ENCODE peak calls at places on chromosomes 5 and 9, in four cellular contexts. T is right lobe of liver, F is AG04450, L is fibroblast of mammary gland. E is an unnamed sample.

GRCh38 chr9:127133739-127134167 is 11.3 kb upstream of the ANGPTL2 start:
- DNase-seq in T (no peak), F (peak), L (peak), E (peak)

GRCh38 chr5:170277953-170278352 is 19.6 kb downstream of the LCP2 start:
- DNase-seq in T (no peak), F (no peak), L (no peak), E (no peak)

GRCh38 chr9:37740128-37740527 is 13.5 kb upstream of the TRMT10B start:
- DNase-seq in T (no peak), F (no peak), L (no peak), E (no peak)

GRCh38 chr9:113261917-113262671 is 13.3 kb downstream of the CDC26 start:
- DNase-seq in T (no peak), F (no peak), L (no peak), E (no peak)

GRCh38 chr9:5111696-5112095 is 73.7 kb downstream of the INSL6 start:
- DNase-seq in T (peak), F (no peak), L (no peak), E (no peak)

GRCh38 chr5:13629218-13629617 is 315.3 kb downstream of the DNAH5 start:
- DNase-seq in T (no peak), F (no peak), L (no peak), E (no peak)

GRCh38 chr5:137696481-137696880 is 39.4 kb downstream of the KLHL3 start:
- DNase-seq in T (no peak), F (no peak), L (peak), E (no peak)

GRCh38 chr9:14313378-14313940 is 482 bp downstream of the NFIB start:
- DNase-seq in T (peak), F (no peak), L (no peak), E (no peak)

GRCh38 chr9:73079326-73079725 is 72.3 kb upstream of the ANXA1 start:
- DNase-seq in T (no peak), F (no peak), L (no peak), E (no peak)

GRCh38 chr9:135126480-135127187 is 39.2 kb downstream of the OLFM1 start:
- DNase-seq in T (no peak), F (no peak), L (peak), E (no peak)

GRCh38 chr9:129944501-129945116 is 98.4 kb downstream of the FNBP1 start:
- DNase-seq in T (no peak), F (no peak), L (no peak), E (no peak)

GRCh38 chr5:154566146-154566680 is 88.2 kb upstream of the HAND1 start:
- DNase-seq in T (no peak), F (no peak), L (no peak), E (no peak)

GRCh38 chr5:172855597-172856292 is 21.7 kb downstream of the ERGIC1 start:
- DNase-seq in T (peak), F (no peak), L (peak), E (no peak)

GRCh38 chr9:126528111-126528510 is 85.6 kb upstream of the LMX1B start:
- DNase-seq in T (no peak), F (no peak), L (no peak), E (no peak)

GRCh38 chr5:140967226-140967893 is 1.1 kb downstream of the PCDHAC2 start:
- DNase-seq in T (no peak), F (no peak), L (no peak), E (no peak)

GRCh38 chr5:86463339-86463738 is 154.4 kb upstream of the COX7C start:
- DNase-seq in T (no peak), F (no peak), L (no peak), E (no peak)

GRCh38 chr9:129761293-129761900 is 8.6 kb upstream of the PTGES start:
- DNase-seq in T (no peak), F (peak), L (peak), E (no peak)

GRCh38 chr5:136749016-136749415 is 383.7 kb upstream of the TRPC7 start:
- DNase-seq in T (no peak), F (no peak), L (no peak), E (no peak)

GRCh38 chr9:28999057-28999456 is 1425.8 kb upstream of the C9orf72 start:
- DNase-seq in T (no peak), F (no peak), L (no peak), E (no peak)

GRCh38 chr5:126446498-126447224 is 23.5 kb downstream of the GRAMD2B start:
- DNase-seq in T (no peak), F (no peak), L (peak), E (no peak)

GRCh38 chr5:95448836-95449235 is 57.7 kb downstream of the FAM81B start:
- DNase-seq in T (no peak), F (no peak), L (no peak), E (no peak)

GRCh38 chr9:124767830-124768229 is 3.3 kb downstream of the NR6A1 start:
- DNase-seq in T (no peak), F (no peak), L (no peak), E (no peak)

GRCh38 chr5:83095973-83096539 is 18.7 kb downstream of the XRCC4 start:
- DNase-seq in T (no peak), F (peak), L (peak), E (peak)

GRCh38 chr5:6570530-6570929 is 62.3 kb downstream of the NSUN2 start:
- DNase-seq in T (no peak), F (no peak), L (no peak), E (no peak)

GRCh38 chr5:99775189-99775588 is 760.0 kb upstream of the FAM174A start:
- DNase-seq in T (no peak), F (no peak), L (no peak), E (no peak)

GRCh38 chr5:84343171-84343570 is 41.5 kb downstream of the EDIL3 start:
- DNase-seq in T (no peak), F (no peak), L (no peak), E (no peak)

GRCh38 chr5:14476791-14477435 is 104.7 kb upstream of the OTULINL start:
- DNase-seq in T (no peak), F (peak), L (peak), E (no peak)

GRCh38 chr5:178994580-178995340 is at the start of gene GRM6:
- DNase-seq in T (no peak), F (no peak), L (no peak), E (no peak)

GRCh38 chr5:178995341-178995690 is 196 bp upstream of the GRM6 start:
- DNase-seq in T (no peak), F (no peak), L (no peak), E (no peak)

GRCh38 chr5:178993236-178993765 is 1.8 kb downstream of the GRM6 start:
- DNase-seq in T (no peak), F (no peak), L (no peak), E (no peak)

GRCh38 chr5:178992291-178992895 is 2.7 kb downstream of the GRM6 start:
- DNase-seq in T (no peak), F (no peak), L (no peak), E (no peak)

GRCh38 chr5:178993955-178994579 is 1.1 kb downstream of the GRM6 start:
- DNase-seq in T (no peak), F (no peak), L (no peak), E (no peak)
- H3K4me3 ChIP-seq in T (no peak), F (no peak), L (no peak), E (no peak)

DNA sequence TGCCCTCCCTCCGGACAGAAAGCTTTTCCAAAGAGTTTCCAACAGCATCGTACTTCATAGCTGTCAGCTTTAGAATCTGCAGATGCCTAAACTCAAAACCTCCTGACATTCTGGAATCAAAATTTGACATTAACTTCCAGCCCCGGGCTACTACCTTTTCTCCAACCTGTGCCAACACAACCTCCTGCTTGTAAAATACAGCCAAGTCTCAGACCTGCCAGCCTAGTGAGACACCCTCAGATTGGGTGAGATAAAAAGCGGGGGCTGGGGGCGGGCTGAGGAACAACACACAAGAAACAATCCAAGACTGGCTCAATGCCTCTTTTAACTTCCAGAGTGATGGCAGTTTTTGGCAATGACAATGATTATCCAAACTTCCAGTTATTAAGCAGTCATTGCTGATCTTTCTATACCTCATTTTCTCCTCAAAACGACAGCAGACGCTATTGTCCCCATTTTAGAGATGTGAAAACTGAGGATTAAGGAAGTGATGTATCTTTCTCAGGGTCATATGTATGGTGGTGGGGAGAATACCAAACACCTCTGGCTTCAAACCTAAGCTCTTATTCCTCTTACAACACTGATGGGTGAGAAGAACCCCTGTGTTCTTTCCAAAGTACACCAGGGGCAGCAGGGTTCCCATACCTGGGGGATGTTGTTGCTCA is 1.2 kb downstream of the TNC start:
- DNase-seq in T (no peak), F (no peak), L (no peak), E (no peak)
- H3K4me3 ChIP-seq in T (no peak), F (peak), L (peak), E (no peak)

DNA sequence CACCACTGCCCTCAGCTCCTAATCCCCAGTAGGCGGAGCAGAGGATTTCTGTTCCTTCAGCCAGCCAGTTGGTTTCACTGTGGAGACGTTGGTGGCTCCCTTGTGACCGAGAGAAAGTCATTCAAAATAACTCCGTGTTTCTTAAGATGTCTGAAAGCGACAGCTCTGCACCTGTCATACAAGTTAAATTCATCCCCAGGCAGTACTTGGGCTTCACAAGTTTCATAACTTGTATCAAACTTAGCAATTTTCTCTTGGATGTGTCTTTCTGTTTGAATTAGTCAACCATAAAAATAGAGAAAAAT is 410 bp upstream of the CDKN2B start:
- DNase-seq in T (no peak), F (no peak), L (no peak), E (no peak)
- H3K4me3 ChIP-seq in T (peak), F (peak), L (peak), E (peak)

DNA sequence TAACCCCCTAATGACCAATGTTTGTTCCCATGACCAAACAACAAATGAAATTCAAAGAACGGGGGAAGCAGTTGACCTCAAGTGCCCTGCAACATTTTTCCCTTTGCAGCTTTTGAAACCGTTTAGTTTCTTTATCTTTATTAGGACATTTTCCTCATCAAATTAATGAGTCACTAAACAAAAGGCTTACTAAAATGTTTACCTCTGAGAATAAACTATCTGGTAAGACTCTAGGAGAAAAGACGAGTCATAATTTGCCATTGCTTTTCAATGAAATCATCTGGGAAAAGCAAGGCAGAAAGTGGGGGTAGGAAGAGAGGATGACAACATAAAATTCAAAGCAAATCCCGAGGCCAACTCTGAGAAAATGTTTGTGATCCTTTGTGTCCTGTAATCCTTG is 57.3 kb downstream of the LHFPL2 start:
- DNase-seq in T (no peak), F (peak), L (peak), E (no peak)
- H3K4me3 ChIP-seq in T (no peak), F (no peak), L (no peak), E (no peak)

DNA sequence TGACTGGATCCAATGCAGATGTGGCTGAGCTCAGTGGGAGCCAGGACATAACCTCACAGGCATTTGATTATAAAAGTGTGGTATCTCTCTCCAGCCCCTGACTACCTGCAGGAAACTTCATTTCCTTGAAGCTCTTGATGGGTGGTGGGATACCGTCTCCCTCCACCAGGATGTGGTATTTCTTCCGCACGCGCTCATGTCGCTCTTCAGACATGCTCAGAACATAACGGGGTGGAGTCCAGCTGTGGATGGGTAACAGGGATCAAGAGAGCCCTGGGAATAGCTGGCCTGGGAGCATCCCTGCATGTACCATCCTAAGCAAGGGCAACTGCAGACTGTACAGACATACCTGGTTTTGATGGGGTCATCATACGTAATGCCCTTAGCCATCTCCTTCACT is 1.2 kb downstream of the DDX41 start:
- DNase-seq in T (no peak), F (no peak), L (no peak), E (no peak)
- H3K4me3 ChIP-seq in T (peak), F (peak), L (peak), E (peak)

GRCh38 chr9:136684799-136685198 is 2.5 kb downstream of the AGPAT2 start:
- DNase-seq in T (peak), F (no peak), L (no peak), E (no peak)
- H3K4me3 ChIP-seq in T (peak), F (no peak), L (no peak), E (no peak)

DNA sequence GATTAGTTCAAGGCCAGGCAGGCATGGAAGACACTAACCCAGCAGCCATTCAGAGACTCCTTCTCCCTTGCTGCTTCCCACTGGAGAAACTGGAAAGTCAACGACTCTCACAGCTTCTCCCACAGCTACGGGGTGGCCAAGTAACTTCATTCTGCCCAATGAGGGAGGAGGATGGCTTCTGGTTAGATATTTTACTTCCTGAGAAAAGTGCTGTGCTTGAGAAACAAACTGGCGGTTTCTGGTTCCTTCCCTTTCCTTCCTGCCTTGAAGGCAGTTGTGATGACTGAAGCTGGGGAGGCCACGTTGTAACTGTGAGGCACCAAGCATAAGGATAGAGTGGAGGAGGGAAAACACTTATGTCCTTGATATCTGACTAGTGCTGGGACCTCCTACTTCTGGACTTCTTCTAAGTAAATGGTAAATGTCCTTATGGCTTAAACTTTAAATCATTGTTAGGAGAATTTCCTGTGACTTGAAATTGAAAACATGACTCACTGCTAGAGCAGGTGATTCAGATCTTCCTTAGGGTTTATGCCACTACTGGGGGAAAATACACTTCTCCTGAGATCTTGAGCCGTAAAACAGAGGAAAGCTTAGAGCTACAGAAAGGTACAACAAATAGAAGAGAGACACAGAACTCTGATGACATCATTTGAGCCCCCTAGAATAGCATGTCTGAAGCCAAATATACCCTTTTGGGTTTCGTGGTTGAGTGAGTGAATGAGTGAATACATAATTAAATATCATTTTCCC is 3.1 kb upstream of the GNPDA1 start:
- DNase-seq in T (no peak), F (no peak), L (peak), E (peak)
- H3K4me3 ChIP-seq in T (no peak), F (no peak), L (no peak), E (no peak)

GRCh38 chr5:17020586-17021362 is 84.7 kb upstream of the MYO10 start:
- DNase-seq in T (no peak), F (no peak), L (no peak), E (no peak)
- H3K4me3 ChIP-seq in T (no peak), F (peak), L (no peak), E (no peak)

GRCh38 chr9:134024393-134024792 is 888 bp upstream of the BRD3OS start:
- DNase-seq in T (no peak), F (no peak), L (no peak), E (no peak)
- H3K4me3 ChIP-seq in T (no peak), F (peak), L (peak), E (peak)